ENCODE peak calls at places on chromosomes 1 and 21, in four cellular contexts. N is foreskin keratinocyte, R is A549, X is cardiac muscle cell. H is an unnamed sample.

GRCh38 chr21:20451051-20451450 is 547.2 kb upstream of the NCAM2 start:
- DNase-seq in N (peak), R (no peak), X (no peak), H (no peak)

GRCh38 chr1:8554956-8555534 is 237.1 kb downstream of the SLC45A1 start:
- DNase-seq in N (peak), R (no peak), X (no peak), H (no peak)

GRCh38 chr1:230114245-230114651 is 47.2 kb downstream of the GALNT2 start:
- DNase-seq in N (no peak), R (no peak), X (no peak), H (no peak)

GRCh38 chr1:91026777-91027176 is 4.9 kb upstream of the ZNF644 start:
- DNase-seq in N (peak), R (peak), X (no peak), H (no peak)

GRCh38 chr1:94325379-94326302 is 88.3 kb upstream of the ARHGAP29 start:
- DNase-seq in N (peak), R (peak), X (no peak), H (no peak)

GRCh38 chr1:16180291-16180824 is 24.5 kb upstream of the EPHA2 start:
- DNase-seq in N (no peak), R (peak), X (no peak), H (no peak)

GRCh38 chr1:53046930-53047329 is 15.1 kb upstream of the PODN start:
- DNase-seq in N (no peak), R (no peak), X (no peak), H (no peak)

GRCh38 chr21:32994305-32994704 is 31.4 kb upstream of the OLIG2 start:
- DNase-seq in N (peak), R (no peak), X (no peak), H (no peak)

GRCh38 chr1:60990719-60991100 is 91.7 kb upstream of the NFIA start:
- DNase-seq in N (no peak), R (no peak), X (no peak), H (no peak)

GRCh38 chr1:24786191-24786590 is 40.9 kb downstream of the CLIC4 start:
- DNase-seq in N (no peak), R (no peak), X (no peak), H (no peak)

GRCh38 chr1:210232524-210233215 is at the start of gene SERTAD4:
- DNase-seq in N (peak), R (no peak), X (peak), H (peak)

GRCh38 chr1:202152399-202152798 is 7.9 kb upstream of the ARL8A start:
- DNase-seq in N (no peak), R (no peak), X (no peak), H (no peak)

GRCh38 chr1:117828206-117828605 is 101.2 kb downstream of the GDAP2 start:
- DNase-seq in N (no peak), R (no peak), X (peak), H (no peak)

GRCh38 chr1:65360654-65361053 is 51.3 kb downstream of the DNAJC6 start:
- DNase-seq in N (no peak), R (no peak), X (no peak), H (no peak)

GRCh38 chr1:150621497-150622113 is 7.8 kb downstream of the ENSA start:
- DNase-seq in N (no peak), R (peak), X (peak), H (no peak)

GRCh38 chr21:32377991-32378390 is 14.8 kb downstream of the URB1 start:
- DNase-seq in N (no peak), R (no peak), X (no peak), H (no peak)

GRCh38 chr1:37717631-37718030 is 25.3 kb downstream of the CDCA8 start:
- DNase-seq in N (no peak), R (no peak), X (no peak), H (no peak)

GRCh38 chr21:28227881-28228623 is 764.6 kb downstream of the LTN1 start:
- DNase-seq in N (no peak), R (no peak), X (no peak), H (no peak)

GRCh38 chr1:207745285-207745684 is 6.6 kb upstream of the CD46 start:
- DNase-seq in N (no peak), R (no peak), X (no peak), H (no peak)

GRCh38 chr1:155196893-155197638 is 10.6 kb downstream of the THBS3 start:
- DNase-seq in N (no peak), R (no peak), X (no peak), H (no peak)

GRCh38 chr1:10730985-10731384 is 65.5 kb downstream of the CASZ1 start:
- DNase-seq in N (peak), R (peak), X (no peak), H (no peak)

GRCh38 chr1:32047701-32048100 is 25.0 kb upstream of the TMEM39B start:
- DNase-seq in N (no peak), R (no peak), X (no peak), H (no peak)

GRCh38 chr1:155329980-155330598 is 9.4 kb downstream of the RUSC1 start:
- DNase-seq in N (no peak), R (no peak), X (no peak), H (no peak)

GRCh38 chr1:180940445-180940844 is 27.7 kb downstream of the KIAA1614 start:
- DNase-seq in N (no peak), R (no peak), X (no peak), H (no peak)

GRCh38 chr1:42322577-42322976 is 12.5 kb downstream of the FOXJ3 start:
- DNase-seq in N (no peak), R (no peak), X (no peak), H (no peak)

GRCh38 chr1:4489486-4489885 is 164.9 kb upstream of the AJAP1 start:
- DNase-seq in N (no peak), R (no peak), X (no peak), H (no peak)

GRCh38 chr21:41698071-41698470 is 68.8 kb downstream of the RIPK4 start:
- DNase-seq in N (no peak), R (no peak), X (no peak), H (no peak)

GRCh38 chr1:60765204-60765603 is 317.2 kb upstream of the NFIA start:
- DNase-seq in N (peak), R (peak), X (peak), H (no peak)

GRCh38 chr1:110088739-110089316 is 18.4 kb upstream of the ALX3 start:
- DNase-seq in N (no peak), R (no peak), X (no peak), H (no peak)

DNA sequence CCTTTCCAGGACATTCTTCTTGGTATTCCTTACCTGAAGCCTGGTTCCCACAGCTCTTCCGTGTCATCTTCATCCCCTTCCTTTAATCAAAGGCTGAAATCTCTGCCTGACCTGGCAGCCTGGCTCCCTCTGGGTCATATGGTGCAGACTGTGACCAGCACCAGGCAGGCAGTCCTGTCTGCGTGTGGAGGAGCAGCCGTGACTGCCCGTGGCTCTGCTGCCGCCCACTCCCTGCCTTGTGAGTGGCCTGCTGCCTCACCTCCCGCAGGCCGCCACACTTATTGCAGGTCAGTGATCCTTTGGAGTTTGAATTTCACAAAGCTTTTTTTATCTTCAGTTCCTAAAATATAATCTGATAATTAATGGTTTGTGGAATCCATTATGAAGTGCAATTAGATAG is 36.2 kb upstream of the EPHA8 start:
- DNase-seq in N (no peak), R (no peak), X (no peak), H (no peak)
- TF ChIP-seq CTCF in N (no peak), R (no peak), X (no peak), H (no peak)

GRCh38 chr1:64209221-64209620 is 5.8 kb downstream of the UBE2U start:
- DNase-seq in N (no peak), R (no peak), X (no peak), H (no peak)
- TF ChIP-seq CTCF in N (peak), R (no peak), X (no peak), H (no peak)

DNA sequence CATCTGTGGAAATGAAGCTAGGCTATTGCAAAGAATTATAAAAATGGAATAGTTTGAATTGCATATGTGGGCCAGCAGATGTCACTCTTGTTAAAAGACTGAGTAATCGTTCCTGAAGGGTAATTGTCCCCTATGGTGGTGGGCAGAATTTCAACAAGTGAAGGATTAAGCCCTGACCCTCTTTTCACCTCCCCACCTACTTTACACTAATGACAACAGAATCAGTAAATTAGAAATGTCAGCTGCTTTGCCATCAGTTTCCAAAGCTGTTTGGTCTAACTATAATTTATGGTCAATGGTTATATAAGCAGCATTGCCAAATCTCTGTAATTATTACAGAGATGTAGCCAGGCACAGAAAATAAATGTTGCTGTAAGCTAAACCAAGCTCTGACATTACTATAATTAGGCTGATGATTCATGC is 898.6 kb downstream of the AMY1C start:
- DNase-seq in N (peak), R (peak), X (peak), H (no peak)
- TF ChIP-seq CTCF in N (peak), R (peak), X (no peak), H (peak)

GRCh38 chr1:76209238-76209637 is 134.7 kb downstream of the ST6GALNAC3 start:
- DNase-seq in N (no peak), R (no peak), X (no peak), H (no peak)

GRCh38 chr1:76210130-76210529 is 135.6 kb downstream of the ST6GALNAC3 start:
- DNase-seq in N (no peak), R (no peak), X (no peak), H (no peak)

GRCh38 chr1:76209648-76210047 is 135.1 kb downstream of the ST6GALNAC3 start:
- DNase-seq in N (no peak), R (no peak), X (no peak), H (no peak)
- TF ChIP-seq CTCF in N (no peak), R (no peak), X (no peak), H (no peak)

GRCh38 chr1:164781980-164782379 is 223.0 kb downstream of the PBX1 start:
- DNase-seq in N (no peak), R (no peak), X (no peak), H (no peak)

GRCh38 chr1:164780111-164780510 is 221.1 kb downstream of the PBX1 start:
- DNase-seq in N (no peak), R (no peak), X (no peak), H (no peak)

GRCh38 chr1:164777518-164777917 is 218.5 kb downstream of the PBX1 start:
- DNase-seq in N (no peak), R (no peak), X (no peak), H (no peak)

GRCh38 chr1:164780863-164781262 is 221.9 kb downstream of the PBX1 start:
- DNase-seq in N (peak), R (no peak), X (no peak), H (no peak)

DNA sequence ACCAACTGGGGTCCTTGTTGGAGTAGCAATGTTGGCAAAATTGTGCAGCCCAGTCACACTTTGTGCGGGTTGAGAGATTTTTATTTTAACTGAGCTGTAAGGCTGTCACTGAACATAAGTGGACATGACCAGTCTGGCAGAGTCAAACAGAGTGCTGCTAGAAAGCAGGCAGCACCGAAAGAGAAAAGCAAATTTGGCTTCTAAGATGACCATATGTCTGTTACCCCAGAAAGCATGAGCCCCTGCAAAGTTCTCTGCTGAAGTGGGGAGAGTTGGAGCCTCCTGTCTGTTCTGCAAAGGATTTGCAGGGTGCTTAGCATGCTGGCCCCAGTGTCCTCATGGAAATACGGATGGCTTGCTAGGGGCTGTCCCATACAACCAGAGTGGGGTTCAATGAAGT is 220.4 kb downstream of the PBX1 start:
- DNase-seq in N (no peak), R (no peak), X (no peak), H (no peak)
- TF ChIP-seq CTCF in N (no peak), R (no peak), X (no peak), H (no peak)

DNA sequence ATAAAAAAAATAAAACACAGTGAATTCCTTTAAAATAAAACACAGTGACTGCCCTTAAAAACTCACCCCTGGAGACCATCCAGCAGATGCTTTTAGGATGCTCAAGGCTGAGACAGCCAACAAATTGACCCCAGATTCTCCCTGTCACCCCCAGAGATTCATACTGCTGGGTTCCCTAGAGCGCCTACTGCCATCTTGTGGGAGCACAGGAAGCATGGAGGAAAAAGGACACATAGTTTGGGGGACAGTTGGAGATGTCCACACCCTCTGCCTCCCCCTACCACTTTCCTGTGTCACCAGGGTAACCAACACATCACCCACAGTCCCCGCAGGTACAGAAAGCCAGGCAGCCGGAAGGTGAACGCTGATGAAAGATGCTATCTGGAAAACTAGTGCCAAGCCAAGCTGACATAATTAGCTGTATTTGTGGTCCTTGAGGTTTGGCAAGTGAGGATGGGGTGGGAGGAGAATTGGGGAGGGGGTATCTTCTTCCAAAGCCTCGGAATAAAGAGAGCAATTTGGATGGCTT is 30.8 kb downstream of the KLHDC7A start:
- DNase-seq in N (no peak), R (no peak), X (no peak), H (peak)
- TF ChIP-seq CTCF in N (no peak), R (peak), X (no peak), H (no peak)